ENCODE peak calls at places on chromosome 11, in five cellular contexts. N, F, X, E and S are unnamed samples.

GRCh38 chr11:129959687-129960086 is 42.9 kb downstream of the PRDM10 start:
- DNase-seq in N (no peak), F (no peak), X (no peak), E (no peak), S (no peak)

GRCh38 chr11:46315783-46316563 is 31.3 kb upstream of the DGKZ start:
- DNase-seq in N (no peak), F (no peak), X (no peak), E (no peak), S (no peak)

GRCh38 chr11:128318856-128319474 is 268.4 kb downstream of the ETS1 start:
- DNase-seq in N (no peak), F (no peak), X (no peak), E (peak; percentile 27), S (peak; percentile 56)

GRCh38 chr11:128879817-128880216 is 11.3 kb upstream of the KCNJ5 start:
- DNase-seq in N (no peak), F (no peak), X (no peak), E (no peak), S (no peak)

GRCh38 chr11:128552783-128553661 is 34.3 kb downstream of the ETS1 start:
- DNase-seq in N (peak; percentile 72), F (no peak), X (peak; percentile 46), E (no peak), S (peak; percentile 80)

GRCh38 chr11:1444321-1444720 is 42.3 kb downstream of the MOB2 start:
- DNase-seq in N (no peak), F (no peak), X (no peak), E (no peak), S (no peak)

GRCh38 chr11:1224491-1225385 is 1.9 kb downstream of the MUC5B start:
- DNase-seq in N (no peak), F (peak; percentile 27), X (no peak), E (no peak), S (no peak)

GRCh38 chr11:126506789-126507188 is 151.3 kb downstream of the ST3GAL4 start:
- DNase-seq in N (no peak), F (no peak), X (no peak), E (no peak), S (no peak)

GRCh38 chr11:101128571-101129202 is 926 bp downstream of the PGR start:
- DNase-seq in N (no peak), F (peak; percentile 44), X (no peak), E (no peak), S (peak; percentile 16)

GRCh38 chr11:9796276-9796675 is 132.4 kb downstream of the SWAP70 start:
- DNase-seq in N (no peak), F (no peak), X (no peak), E (no peak), S (no peak)

GRCh38 chr11:127843483-127844396 is 743.6 kb downstream of the ETS1 start:
- DNase-seq in N (peak; percentile 82), F (peak; percentile 75), X (peak; percentile 57), E (peak; percentile 61), S (peak; percentile 43)

GRCh38 chr11:27718853-27719574 is 18.8 kb upstream of the BDNF start:
- DNase-seq in N (peak; percentile 55), F (no peak), X (peak; percentile 39), E (no peak), S (no peak)

GRCh38 chr11:134464981-134465730 is 53.1 kb upstream of the B3GAT1 start:
- DNase-seq in N (no peak), F (no peak), X (no peak), E (no peak), S (no peak)

GRCh38 chr11:19777342-19778102 is 64.9 kb downstream of the NAV2 start:
- DNase-seq in N (peak; percentile 81), F (no peak), X (no peak), E (peak; percentile 56), S (peak; percentile 78)

GRCh38 chr11:30586251-30587144 is at the start of gene MPPED2:
- DNase-seq in N (no peak), F (peak; percentile 47), X (no peak), E (no peak), S (peak; percentile 59)

GRCh38 chr11:66100272-66101037 is 30.4 kb downstream of the PACS1 start:
- DNase-seq in N (peak; percentile 37), F (peak; percentile 79), X (no peak), E (peak; percentile 48), S (peak; percentile 62)

GRCh38 chr11:67303989-67304411 is 670 bp downstream of the SSH3 start:
- DNase-seq in N (no peak), F (peak; percentile 71), X (no peak), E (no peak), S (no peak)

GRCh38 chr11:16356751-16357365 is 512 bp upstream of the SOX6 start:
- DNase-seq in N (no peak), F (no peak), X (no peak), E (no peak), S (no peak)

GRCh38 chr11:116357769-116358544 is 414.8 kb downstream of the BUD13 start:
- DNase-seq in N (no peak), F (peak; percentile 68), X (no peak), E (peak; percentile 4), S (peak; percentile 37)

GRCh38 chr11:4546876-4547275 is 1.9 kb downstream of the OR52M1 start:
- DNase-seq in N (no peak), F (no peak), X (no peak), E (no peak), S (no peak)

GRCh38 chr11:108246885-108247284 is 24.0 kb downstream of the ATM start:
- DNase-seq in N (no peak), F (no peak), X (no peak), E (no peak), S (no peak)

DNA sequence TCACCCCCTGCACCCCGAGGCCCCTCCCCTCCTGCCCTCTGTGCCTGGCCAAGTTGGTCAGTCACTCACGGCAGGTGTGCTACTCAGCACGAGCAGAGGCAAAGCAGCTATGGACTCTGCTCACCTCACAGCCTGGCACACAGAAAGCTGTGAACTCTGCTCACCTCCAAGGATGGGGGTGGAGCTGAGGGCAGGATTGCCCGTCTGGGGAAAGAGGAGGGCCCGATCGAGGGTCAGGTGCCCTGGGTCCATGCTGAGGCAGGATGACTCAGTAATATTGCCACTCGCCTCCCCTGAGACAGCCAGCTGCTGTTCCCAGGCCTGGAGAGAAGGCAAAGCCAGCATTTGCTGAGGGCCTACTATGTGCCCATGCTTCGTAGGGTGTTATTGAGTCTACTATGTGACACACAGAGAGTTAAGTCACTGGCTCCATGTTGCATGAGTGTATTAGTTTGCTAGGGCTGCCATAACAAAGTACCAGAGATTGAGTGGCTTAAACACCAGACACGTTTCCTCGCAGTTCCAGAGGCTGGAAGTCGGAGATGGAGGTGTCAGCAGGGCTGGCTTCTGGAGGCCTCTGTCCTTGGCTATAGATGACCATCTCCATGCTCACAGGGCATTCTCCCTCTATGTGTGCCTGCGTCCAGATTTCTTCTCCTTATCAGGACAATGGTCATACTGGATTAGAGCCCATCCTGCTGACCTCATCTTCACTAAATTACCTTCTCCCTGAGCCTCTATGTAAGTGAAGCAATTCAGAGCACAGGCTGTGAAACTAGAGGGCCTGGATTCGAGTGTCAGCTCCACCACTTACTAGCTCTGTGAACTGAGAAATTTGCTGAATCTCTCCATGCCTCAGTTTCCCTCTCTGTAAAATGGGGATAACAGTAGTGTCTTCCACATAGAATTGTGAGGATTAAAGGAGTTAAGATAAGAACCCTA is 13.2 kb upstream of the TSKU start:
- DNase-seq in N (peak; percentile 31), F (no peak), X (no peak), E (peak; percentile 37), S (no peak)
- TF ChIP-seq CTCF in N (no peak), F (no peak), X (no peak), E (no peak), S (no peak)

DNA sequence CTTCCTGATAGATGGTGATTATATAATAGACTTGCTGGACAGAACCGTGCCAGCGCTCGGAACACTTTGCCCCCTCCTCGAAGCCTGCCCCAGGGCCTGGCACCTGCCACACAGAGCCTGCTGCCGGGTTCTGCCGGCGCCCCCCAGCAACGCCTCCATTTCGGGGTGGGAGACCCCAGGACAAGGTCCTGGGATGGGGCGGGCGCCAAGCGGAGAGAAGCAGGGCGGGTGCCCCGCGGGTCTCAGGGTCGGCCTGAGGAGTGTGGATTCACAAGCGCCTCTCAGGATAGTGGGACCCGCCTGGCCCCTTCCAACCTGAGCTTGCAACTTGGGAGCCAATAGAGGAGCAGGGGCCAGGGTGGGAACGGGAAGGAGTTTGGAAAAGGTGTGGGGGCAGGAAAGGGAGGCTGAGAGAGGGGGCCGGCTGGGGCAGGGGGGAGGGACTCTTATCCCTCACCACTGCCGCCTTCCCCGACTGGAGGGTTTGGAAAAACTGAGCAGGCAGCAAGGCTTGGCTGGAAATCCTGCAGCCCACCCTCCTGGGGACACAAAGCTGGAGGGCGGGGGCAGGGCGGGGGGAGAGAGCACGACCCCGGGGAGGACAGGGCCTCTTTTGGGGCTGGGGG is 3.3 kb upstream of the BCL9L start:
- DNase-seq in N (peak; percentile 59), F (peak; percentile 65), X (no peak), E (no peak), S (no peak)
- TF ChIP-seq CTCF in N (no peak), F (no peak), X (no peak), E (no peak), S (no peak)

GRCh38 chr11:61577383-61578118 is 3.3 kb downstream of the SYT7 start:
- DNase-seq in N (no peak), F (no peak), X (no peak), E (no peak), S (no peak)
- TF ChIP-seq CTCF in N (peak; percentile 19), F (no peak), X (peak; percentile 21), E (no peak), S (no peak)

GRCh38 chr11:45091563-45092392 is 54.7 kb upstream of the PRDM11 start:
- DNase-seq in N (peak; percentile 67), F (no peak), X (no peak), E (no peak), S (no peak)

GRCh38 chr11:45087761-45088160 is 58.7 kb upstream of the PRDM11 start:
- DNase-seq in N (no peak), F (no peak), X (no peak), E (no peak), S (no peak)

GRCh38 chr11:45090607-45091006 is 55.8 kb upstream of the PRDM11 start:
- DNase-seq in N (no peak), F (no peak), X (no peak), E (no peak), S (no peak)

GRCh38 chr11:45089251-45089650 is 57.2 kb upstream of the PRDM11 start:
- DNase-seq in N (peak; percentile 98), F (no peak), X (peak; percentile 94), E (peak; percentile 67), S (no peak)

GRCh38 chr11:45089845-45090499 is 56.5 kb upstream of the PRDM11 start:
- DNase-seq in N (peak; percentile 68), F (no peak), X (no peak), E (peak; percentile 73), S (no peak)
- TF ChIP-seq CTCF in N (peak; percentile 41), F (no peak), X (peak; percentile 47), E (peak; percentile 36), S (no peak)